ENCODE peak calls at places on chromosome 14, in nine cellular contexts. L is nucleus accumbens; U is left cardiac atrium; F is EH; V is effector memory CD8-positive, alpha-beta T cell; S is MCF 10A; A is HCT116; G is NCI-H345; J is HTR-8/SVneo. W is an unnamed sample.

GRCh38 chr14:50425816-50426215 is 29.1 kb upstream of the CDKL1 start:
- DNase-seq in F (peak; percentile 67), A (no peak), L (no peak), G (no peak), V (no peak), U (no peak), S (no peak), J (peak; percentile 23), W (no peak)

GRCh38 chr14:99145307-99145706 is 126.7 kb downstream of the BCL11B start:
- DNase-seq in S (no peak), F (no peak), L (no peak), J (no peak), V (no peak), A (no peak), U (no peak), G (no peak), W (no peak)

GRCh38 chr14:38752750-38753149 is 350.3 kb downstream of the SEC23A start:
- DNase-seq in L (no peak), G (no peak), A (no peak), F (no peak), U (no peak), V (no peak), J (no peak), S (no peak), W (no peak)

GRCh38 chr14:73467800-73468199 is 9.5 kb upstream of the NUMB start:
- DNase-seq in V (no peak), A (no peak), L (no peak), S (no peak), F (no peak), U (no peak), J (no peak), G (no peak), W (no peak)

GRCh38 chr14:73467377-73467776 is 9.0 kb upstream of the NUMB start:
- DNase-seq in F (no peak), U (no peak), A (no peak), L (no peak), V (no peak), J (peak; percentile 73), G (no peak), S (peak; percentile 45), W (no peak)

GRCh38 chr14:81298122-81298521 is 77.4 kb upstream of the GTF2A1 start:
- DNase-seq in G (no peak), U (no peak), A (no peak), L (no peak), S (no peak), J (no peak), F (no peak), V (no peak), W (no peak)

GRCh38 chr14:99393059-99393655 is 87.5 kb downstream of the SETD3 start:
- DNase-seq in U (no peak), G (peak; percentile 33), L (no peak), F (peak; percentile 44), J (peak; percentile 64), A (peak; percentile 15), V (no peak), S (peak; percentile 54), W (no peak)

GRCh38 chr14:21039585-21040369 is 2.4 kb upstream of the RNASE7 start:
- DNase-seq in U (no peak), S (peak; percentile 69), G (peak; percentile 27), L (peak; percentile 66), V (no peak), A (peak; percentile 41), J (peak; percentile 52), F (peak; percentile 67), W (no peak)

GRCh38 chr14:54450535-54450934 is 9.4 kb upstream of the CNIH1 start:
- DNase-seq in A (no peak), V (no peak), L (no peak), G (no peak), J (no peak), S (peak; percentile 12), U (no peak), F (peak; percentile 80), W (peak; percentile 48)

GRCh38 chr14:103158688-103159087 is 35.4 kb downstream of the TNFAIP2 start:
- DNase-seq in F (no peak), V (no peak), U (no peak), S (no peak), G (no peak), J (no peak), L (no peak), A (no peak), W (no peak)

GRCh38 chr14:100676089-100676685 is 50.5 kb upstream of the DLK1 start:
- DNase-seq in L (no peak), F (no peak), V (no peak), J (no peak), S (peak; percentile 32), U (no peak), G (no peak), A (no peak), W (no peak)

GRCh38 chr14:75734848-75735247 is 73.8 kb downstream of the TTLL5 start:
- DNase-seq in J (no peak), A (no peak), V (no peak), S (no peak), U (no peak), L (no peak), F (no peak), G (no peak), W (no peak)

GRCh38 chr14:64792871-64793560 is 86.7 kb downstream of the SPTB start:
- DNase-seq in G (no peak), J (no peak), V (no peak), S (no peak), L (no peak), F (no peak), A (no peak), U (no peak), W (no peak)

GRCh38 chr14:68495101-68495637 is 297.7 kb downstream of the ZFP36L1 start:
- DNase-seq in V (no peak), G (no peak), L (no peak), S (peak; percentile 28), A (no peak), U (no peak), J (peak; percentile 48), F (peak; percentile 30), W (no peak)

GRCh38 chr14:31283568-31284252 is 76.1 kb upstream of the HECTD1 start:
- DNase-seq in U (no peak), F (no peak), V (no peak), L (no peak), J (no peak), G (peak; percentile 16), S (no peak), A (no peak), W (no peak)

GRCh38 chr14:60756847-60757246 is 22.3 kb downstream of the MNAT1 start:
- DNase-seq in J (no peak), S (no peak), U (no peak), G (no peak), F (peak; percentile 31), L (no peak), V (no peak), A (no peak), W (no peak)

GRCh38 chr14:101098641-101099040 is 195.1 kb upstream of the RTL1 start:
- DNase-seq in G (no peak), V (no peak), U (no peak), J (no peak), F (no peak), A (no peak), L (no peak), S (no peak), W (no peak)

GRCh38 chr14:62280366-62280765 is 518.1 kb downstream of the SNAPC1 start:
- DNase-seq in U (no peak), S (no peak), J (no peak), G (no peak), F (no peak), A (no peak), V (no peak), L (no peak), W (no peak)

GRCh38 chr14:59474172-59474571 is 9.0 kb upstream of the GPR135 start:
- DNase-seq in V (no peak), J (no peak), G (no peak), F (peak; percentile 78), U (no peak), A (no peak), S (peak; percentile 27), L (no peak), W (no peak)

GRCh38 chr14:104732931-104733681 is 9.1 kb downstream of the ADSS1 start:
- DNase-seq in U (no peak), S (peak; percentile 71), J (no peak), A (no peak), G (no peak), L (no peak), V (no peak), F (no peak), W (no peak)

GRCh38 chr14:79724934-79725717 is 486.2 kb downstream of the DIO2 start:
- DNase-seq in J (no peak), S (no peak), U (no peak), L (no peak), A (no peak), V (no peak), F (no peak), G (no peak), W (no peak)

GRCh38 chr14:103652806-103653205 is 23.8 kb downstream of the KLC1 start:
- DNase-seq in G (no peak), S (no peak), A (no peak), F (no peak), U (no peak), V (no peak), J (no peak), L (no peak), W (no peak)

GRCh38 chr14:55383541-55384140 is 28.0 kb downstream of the ATG14 start:
- DNase-seq in V (no peak), U (no peak), F (no peak), G (no peak), S (no peak), J (no peak), L (no peak), A (no peak), W (no peak)

GRCh38 chr14:100654025-100654813 is 67.0 kb upstream of the BEGAIN start:
- DNase-seq in U (no peak), S (no peak), A (no peak), F (no peak), V (no peak), J (no peak), L (no peak), G (no peak), W (no peak)

GRCh38 chr14:91892918-91893527 is 25.7 kb upstream of the TC2N start:
- DNase-seq in F (no peak), L (no peak), G (no peak), V (peak; percentile 28), U (no peak), S (peak; percentile 58), A (peak; percentile 23), J (peak; percentile 32), W (no peak)

GRCh38 chr14:95065411-95065810 is 91.9 kb downstream of the DICER1 start:
- DNase-seq in F (no peak), L (no peak), J (no peak), G (no peak), U (no peak), S (no peak), V (no peak), A (no peak), W (no peak)

GRCh38 chr14:94597788-94598187 is 14.4 kb upstream of the SERPINA3 start:
- DNase-seq in V (no peak), J (no peak), A (no peak), F (no peak), G (no peak), U (no peak), L (no peak), S (no peak), W (no peak)

GRCh38 chr14:68696721-68697495 is 96.0 kb downstream of the ZFP36L1 start:
- DNase-seq in F (no peak), A (no peak), V (no peak), S (no peak), G (no peak), J (no peak), U (no peak), L (no peak), W (no peak)

GRCh38 chr14:38279556-38279955 is 23.7 kb upstream of the CLEC14A start:
- DNase-seq in G (no peak), V (no peak), S (no peak), U (no peak), F (no peak), L (no peak), J (no peak), A (no peak), W (no peak)

GRCh38 chr14:75459099-75459741 is 31.4 kb downstream of the JDP2 start:
- DNase-seq in F (no peak), G (no peak), J (no peak), A (no peak), V (no peak), U (peak; percentile 66), L (peak; percentile 44), S (no peak), W (no peak)

GRCh38 chr14:54567634-54568561 is 970 bp downstream of the SAMD4A start:
- DNase-seq in L (peak; percentile 38), A (no peak), S (peak; percentile 52), U (peak; percentile 63), J (no peak), F (peak; percentile 54), V (peak; percentile 26), G (peak; percentile 42), W (no peak)